ENCODE peak calls at places on chromosomes 11 and 22, in nine cellular contexts. J is AG04450, B is upper lobe of left lung, X is tibial artery, L is heart left ventricle, Y is mucosa of descending colon, Z is esophagus muscularis mucosa, U is fibroblast of lung, S is fibroblast of villous mesenchyme. C is an unnamed sample.

GRCh38 chr11:68436162-68436888 is 24.2 kb upstream of the PPP6R3 start:
- DNase-seq in J (no peak), B (no peak), X (no peak), L (no peak), Y (no peak), Z (no peak), U (no peak), S (no peak), C (no peak)

GRCh38 chr22:22460635-22461034 is 47.9 kb downstream of the ZNF280B start:
- DNase-seq in J (no peak), B (no peak), X (no peak), L (no peak), Y (no peak), Z (no peak), U (no peak), S (no peak), C (peak; percentile 25)

GRCh38 chr22:49574861-49575702 is 252.6 kb downstream of the BRD1 start:
- DNase-seq in J (no peak), B (no peak), X (no peak), L (no peak), Y (no peak), Z (no peak), U (no peak), S (no peak), C (no peak)

GRCh38 chr11:40293655-40294342 is 1165.7 kb downstream of the LRRC4C start:
- DNase-seq in J (peak; percentile 69), B (peak; percentile 54), X (peak; percentile 50), L (peak; percentile 33), Y (peak; percentile 45), Z (no peak), U (peak; percentile 94), S (peak; percentile 85), C (peak; percentile 86)

GRCh38 chr11:23789200-23789853 is 707.5 kb upstream of the LUZP2 start:
- DNase-seq in J (no peak), B (no peak), X (no peak), L (no peak), Y (no peak), Z (no peak), U (no peak), S (no peak), C (no peak)

GRCh38 chr11:71951741-71952310 is 23.0 kb downstream of the RNF121 start:
- DNase-seq in J (no peak), B (no peak), X (no peak), L (no peak), Y (no peak), Z (no peak), U (peak; percentile 45), S (no peak), C (no peak)

GRCh38 chr11:22343411-22344032 is 5.3 kb downstream of the SLC17A6 start:
- DNase-seq in J (no peak), B (no peak), X (no peak), L (no peak), Y (no peak), Z (no peak), U (no peak), S (no peak), C (no peak)

GRCh38 chr11:12239396-12240298 is 129.3 kb downstream of the MICAL2 start:
- DNase-seq in J (no peak), B (peak; percentile 84), X (no peak), L (no peak), Y (no peak), Z (no peak), U (peak; percentile 71), S (no peak), C (no peak)

GRCh38 chr11:112805658-112806057 is 155.6 kb upstream of the NCAM1 start:
- DNase-seq in J (no peak), B (no peak), X (no peak), L (no peak), Y (no peak), Z (no peak), U (no peak), S (no peak), C (no peak)

GRCh38 chr11:110376711-110377324 is 52.9 kb upstream of the FDX1 start:
- DNase-seq in J (peak; percentile 50), B (peak; percentile 88), X (peak; percentile 64), L (peak; percentile 86), Y (peak; percentile 42), Z (no peak), U (peak; percentile 86), S (peak; percentile 82), C (peak; percentile 85)

GRCh38 chr11:119314748-119315138 is 2.2 kb downstream of the MCAM start:
- DNase-seq in J (no peak), B (no peak), X (no peak), L (no peak), Y (no peak), Z (no peak), U (no peak), S (no peak), C (no peak)

GRCh38 chr22:29313126-29314071 is 2.1 kb downstream of the RASL10A start:
- DNase-seq in J (no peak), B (no peak), X (peak; percentile 52), L (no peak), Y (peak; percentile 71), Z (no peak), U (no peak), S (peak; percentile 22), C (peak; percentile 56)

GRCh38 chr11:93831343-93832082 is 18.9 kb downstream of the VSTM5 start:
- DNase-seq in J (no peak), B (no peak), X (no peak), L (no peak), Y (no peak), Z (peak; percentile 68), U (no peak), S (no peak), C (no peak)

DNA sequence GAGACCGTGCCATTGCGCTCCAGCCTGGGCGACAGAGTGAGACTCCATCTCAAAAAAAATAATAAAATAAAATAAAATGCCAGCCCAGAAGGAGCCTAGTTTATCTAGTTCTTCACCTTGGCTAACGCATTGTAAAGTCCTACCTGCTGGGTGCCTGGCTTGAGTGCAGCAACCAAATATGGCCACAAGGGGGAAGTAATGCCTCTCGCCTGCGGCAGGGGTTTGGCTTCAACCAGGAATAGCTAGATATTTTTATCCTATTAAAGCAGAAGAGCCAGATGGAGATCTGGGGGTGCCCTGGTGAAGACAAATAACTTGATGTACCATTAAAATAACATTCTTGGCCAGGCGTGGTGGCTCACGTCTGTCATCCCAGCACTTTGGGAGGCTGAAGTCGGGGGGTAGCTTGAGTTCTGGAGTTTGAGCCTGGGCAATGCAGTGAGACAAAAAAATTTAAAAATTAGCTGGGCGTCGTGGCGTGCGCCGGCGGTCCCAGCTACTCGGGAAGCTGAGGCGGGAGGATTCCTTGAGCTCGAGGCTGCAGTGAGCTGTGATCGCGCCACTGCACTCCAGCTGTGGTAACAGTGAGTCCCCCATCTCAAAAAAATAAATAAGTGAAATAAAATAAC is 20.6 kb upstream of the PLEKHB1 start:
- DNase-seq in J (peak; percentile 23), B (peak; percentile 73), X (peak; percentile 59), L (peak; percentile 67), Y (peak; percentile 76), Z (no peak), U (peak; percentile 51), S (peak; percentile 69), C (peak; percentile 64)
- H3K4me3 ChIP-seq in J (no peak overlapping the region), B (no peak overlapping the region), X (peak overlapping the region; percentile 21), L (no peak overlapping the region), Y (no peak overlapping the region), Z (peak overlapping the region; percentile 34), U (no peak overlapping the region), S (peak overlapping the region; percentile 7), C (peak overlapping the region; percentile 21)

DNA sequence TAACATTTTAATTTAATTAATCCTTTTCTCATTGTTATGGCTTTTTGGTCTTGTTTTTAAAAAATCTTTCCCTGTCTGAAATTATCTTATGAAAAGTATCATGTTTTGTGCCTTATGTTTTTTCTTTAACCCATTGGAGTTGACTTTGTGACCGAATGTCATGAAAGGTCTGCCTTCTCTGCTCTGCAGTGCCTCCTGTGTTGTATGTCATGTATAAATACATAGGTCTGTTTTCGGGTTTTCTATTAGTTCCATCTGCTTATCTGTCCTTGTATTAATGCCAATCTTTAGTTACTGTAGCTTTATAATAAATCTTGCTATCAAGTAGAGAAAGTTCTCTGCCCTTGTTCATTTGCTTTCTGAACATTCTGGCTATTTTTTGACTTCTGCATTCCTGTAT is 73.0 kb downstream of the ZBTB44 start:
- DNase-seq in J (no peak), B (no peak), X (no peak), L (no peak), Y (no peak), Z (no peak), U (no peak), S (no peak), C (no peak)
- TF ChIP-seq CTCF in J (peak; percentile 7), B (no peak), X (no peak), L (no peak), Y (no peak), Z (no peak), U (peak; percentile 2), S (no peak), C (peak; percentile 2)

GRCh38 chr11:111414267-111414931 is 35.3 kb upstream of the POU2AF1 start:
- DNase-seq in J (no peak), B (no peak), X (no peak), L (no peak), Y (no peak), Z (no peak), U (no peak), S (peak; percentile 58), C (no peak)

GRCh38 chr11:111417011-111417765 is 38.1 kb upstream of the POU2AF1 start:
- DNase-seq in J (peak; percentile 18), B (no peak), X (no peak), L (no peak), Y (no peak), Z (no peak), U (no peak), S (peak; percentile 47), C (peak; percentile 18)

GRCh38 chr11:111416231-111416960 is 37.3 kb upstream of the POU2AF1 start:
- DNase-seq in J (no peak), B (no peak), X (no peak), L (no peak), Y (no peak), Z (no peak), U (no peak), S (no peak), C (no peak)

GRCh38 chr11:111413849-111414248 is 34.8 kb upstream of the POU2AF1 start:
- DNase-seq in J (no peak), B (no peak), X (no peak), L (no peak), Y (no peak), Z (no peak), U (no peak), S (no peak), C (no peak)

GRCh38 chr11:111414936-111415335 is 35.9 kb upstream of the POU2AF1 start:
- DNase-seq in J (no peak), B (no peak), X (no peak), L (no peak), Y (no peak), Z (no peak), U (no peak), S (no peak), C (no peak)
- H3K4me3 ChIP-seq in J (no peak overlapping the region), B (no peak overlapping the region), X (no peak overlapping the region), L (no peak overlapping the region), Y (no peak overlapping the region), Z (no peak overlapping the region), U (no peak overlapping the region), S (no peak overlapping the region), C (no peak overlapping the region)

DNA sequence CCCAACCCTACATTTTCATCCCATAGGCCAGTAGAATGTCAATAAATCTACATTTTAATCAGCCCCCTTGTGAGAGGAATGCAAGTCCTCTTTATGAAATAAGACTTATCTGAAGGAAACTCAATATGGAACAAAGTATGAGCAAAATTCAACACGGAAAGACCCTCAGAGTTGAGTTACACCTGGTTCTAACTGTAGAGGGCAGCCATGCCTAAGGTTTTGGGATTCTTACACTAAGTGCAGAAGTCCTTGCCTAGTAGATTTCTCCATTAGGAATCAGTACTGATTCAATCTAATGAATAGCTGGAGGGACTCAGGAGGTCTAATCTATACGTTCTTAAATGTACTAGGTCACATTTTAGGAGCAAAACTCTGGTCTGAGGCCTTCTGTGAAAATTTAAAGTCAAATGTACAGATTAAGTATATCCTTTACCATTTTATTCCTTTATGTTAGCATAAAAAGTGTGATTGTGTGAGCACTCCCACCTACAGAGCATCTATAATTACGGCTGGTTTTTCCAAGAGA is 904.5 kb downstream of the DLG2 start:
- DNase-seq in J (no peak), B (no peak), X (no peak), L (no peak), Y (no peak), Z (no peak), U (no peak), S (no peak), C (peak; percentile 0)
- TF ChIP-seq CTCF in J (peak; percentile 2), B (no peak), X (no peak), L (peak; percentile 6), Y (no peak), Z (no peak), U (no peak), S (no peak), C (no peak)

C was measured in fibroblast of mammary gland.